ENCODE peak calls at places on chromosomes 7 and 10, in four cellular contexts. One of them, this sample, is unnamed.

GRCh38 chr7:26603631-26604030 is 260.8 kb downstream of the SKAP2 start:
- DNase-seq in Panc1: no peak
- DNase-seq in HepG2: no peak
- DNase-seq in K562: no peak
- DNase-seq in this sample: peak; percentile 81

GRCh38 chr10:44696496-44696895 is 214.6 kb upstream of the TMEM72 start:
- DNase-seq in Panc1: no peak
- DNase-seq in HepG2: no peak
- DNase-seq in K562: no peak
- DNase-seq in this sample: no peak

GRCh38 chr10:25130911-25131310 is 43.9 kb upstream of the GPR158 start:
- DNase-seq in Panc1: no peak
- DNase-seq in HepG2: no peak
- DNase-seq in K562: no peak
- DNase-seq in this sample: no peak

GRCh38 chr7:148697950-148698396 is 730 bp upstream of the CUL1 start:
- DNase-seq in Panc1: no peak
- DNase-seq in HepG2: no peak
- DNase-seq in K562: no peak
- DNase-seq in this sample: no peak

GRCh38 chr7:74027683-74028320 is at the start of gene ELN:
- DNase-seq in Panc1: no peak
- DNase-seq in HepG2: no peak
- DNase-seq in K562: no peak
- DNase-seq in this sample: no peak

GRCh38 chr7:26319631-26320030 is 28.0 kb downstream of the SNX10 start:
- DNase-seq in Panc1: no peak
- DNase-seq in HepG2: no peak
- DNase-seq in K562: no peak
- DNase-seq in this sample: no peak

GRCh38 chr10:48610585-48611093 is 5.8 kb upstream of the ARHGAP22 start:
- DNase-seq in Panc1: no peak
- DNase-seq in HepG2: no peak
- DNase-seq in K562: no peak
- DNase-seq in this sample: no peak

GRCh38 chr10:102918817-102919236 is 733 bp downstream of the CNNM2 start:
- DNase-seq in Panc1: no peak
- DNase-seq in HepG2: peak; percentile 8
- DNase-seq in K562: peak; percentile 33
- DNase-seq in this sample: no peak

GRCh38 chr10:30774281-30774680 is 144.7 kb upstream of the LYZL2 start:
- DNase-seq in Panc1: no peak
- DNase-seq in HepG2: no peak
- DNase-seq in K562: no peak
- DNase-seq in this sample: no peak

GRCh38 chr10:33871557-33871956 is 537.1 kb upstream of the NRP1 start:
- DNase-seq in Panc1: no peak
- DNase-seq in HepG2: no peak
- DNase-seq in K562: no peak
- DNase-seq in this sample: no peak

GRCh38 chr10:33067481-33067880 is 109.5 kb upstream of the ITGB1 start:
- DNase-seq in Panc1: no peak
- DNase-seq in HepG2: no peak
- DNase-seq in K562: no peak
- DNase-seq in this sample: no peak

GRCh38 chr7:69568266-69568665 is 30.0 kb upstream of the AUTS2 start:
- DNase-seq in Panc1: no peak
- DNase-seq in HepG2: no peak
- DNase-seq in K562: no peak
- DNase-seq in this sample: no peak

GRCh38 chr7:111708072-111708471 is 145.8 kb upstream of the IMMP2L start:
- DNase-seq in Panc1: no peak
- DNase-seq in HepG2: no peak
- DNase-seq in K562: no peak
- DNase-seq in this sample: no peak

GRCh38 chr7:134500982-134501381 is 26.4 kb upstream of the AKR1B10 start:
- DNase-seq in Panc1: no peak
- DNase-seq in HepG2: no peak
- DNase-seq in K562: no peak
- DNase-seq in this sample: no peak

GRCh38 chr7:114081606-114082425 is 163.0 kb upstream of the PPP1R3A start:
- DNase-seq in Panc1: peak; percentile 59
- DNase-seq in HepG2: peak; percentile 16
- DNase-seq in K562: no peak
- DNase-seq in this sample: peak; percentile 56

GRCh38 chr7:36036590-36036989 is 116.5 kb upstream of the EEPD1 start:
- DNase-seq in Panc1: no peak
- DNase-seq in HepG2: no peak
- DNase-seq in K562: no peak
- DNase-seq in this sample: no peak

GRCh38 chr7:92916751-92917369 is 80.5 kb upstream of the CDK6 start:
- DNase-seq in Panc1: no peak
- DNase-seq in HepG2: peak; percentile 27
- DNase-seq in K562: no peak
- DNase-seq in this sample: peak; percentile 32

GRCh38 chr7:139635521-139636240 is 112.2 kb downstream of the CLEC2L start:
- DNase-seq in Panc1: no peak
- DNase-seq in HepG2: no peak
- DNase-seq in K562: no peak
- DNase-seq in this sample: no peak

GRCh38 chr10:15236340-15236739 is 67.8 kb upstream of the NMT2 start:
- DNase-seq in Panc1: no peak
- DNase-seq in HepG2: no peak
- DNase-seq in K562: no peak
- DNase-seq in this sample: no peak

GRCh38 chr10:123552760-123553554 is 113.2 kb upstream of the GPR26 start:
- DNase-seq in Panc1: no peak
- DNase-seq in HepG2: no peak
- DNase-seq in K562: peak; percentile 43
- DNase-seq in this sample: no peak

GRCh38 chr7:99729501-99730261 is 5.3 kb downstream of the CYP3A7 start:
- DNase-seq in Panc1: no peak
- DNase-seq in HepG2: peak; percentile 94
- DNase-seq in K562: no peak
- DNase-seq in this sample: no peak

GRCh38 chr7:98168181-98168903 is 42.9 kb upstream of the BHLHA15 start:
- DNase-seq in Panc1: peak; percentile 61
- DNase-seq in HepG2: peak; percentile 66
- DNase-seq in K562: peak; percentile 82
- DNase-seq in this sample: peak; percentile 67

GRCh38 chr10:130021373-130021950 is 57.4 kb upstream of the EBF3 start:
- DNase-seq in Panc1: no peak
- DNase-seq in HepG2: no peak
- DNase-seq in K562: no peak
- DNase-seq in this sample: no peak

GRCh38 chr7:17307033-17307432 is 8.6 kb downstream of the AHR start:
- DNase-seq in Panc1: no peak
- DNase-seq in HepG2: peak; percentile 49
- DNase-seq in K562: no peak
- DNase-seq in this sample: no peak
- H3K4me3 ChIP-seq in Panc1: no peak overlapping the region
- H3K4me3 ChIP-seq in HepG2: no peak overlapping the region
- H3K4me3 ChIP-seq in K562: no peak overlapping the region
- H3K4me3 ChIP-seq in this sample: no peak overlapping the region

GRCh38 chr10:78205457-78205856 is 171.8 kb downstream of the RPS24 start:
- DNase-seq in Panc1: no peak
- DNase-seq in HepG2: no peak
- DNase-seq in K562: no peak
- DNase-seq in this sample: no peak
- TF ChIP-seq TCF7L2 in Panc1: no peak
- TF ChIP-seq TCF7L2 in HepG2: no peak
- TF ChIP-seq TCF7L2 in K562: no peak
- TF ChIP-seq TCF7L2 in this sample: no peak

GRCh38 chr10:21372651-21373410 is 152.7 kb downstream of the SKIDA1 start:
- DNase-seq in Panc1: no peak
- DNase-seq in HepG2: no peak
- DNase-seq in K562: no peak
- DNase-seq in this sample: peak; percentile 59
- H3K4me3 ChIP-seq in Panc1: peak overlapping the region; percentile 18
- H3K4me3 ChIP-seq in HepG2: no peak overlapping the region
- H3K4me3 ChIP-seq in K562: no peak overlapping the region
- H3K4me3 ChIP-seq in this sample: peak overlapping the region; percentile 6

GRCh38 chr10:74927701-74928100 is 101.3 kb downstream of the KAT6B start:
- DNase-seq in Panc1: no peak
- DNase-seq in HepG2: no peak
- DNase-seq in K562: no peak
- DNase-seq in this sample: no peak
- TF ChIP-seq TCF7L2 in Panc1: no peak
- TF ChIP-seq TCF7L2 in HepG2: no peak
- TF ChIP-seq TCF7L2 in K562: no peak
- TF ChIP-seq TCF7L2 in this sample: no peak

DNA sequence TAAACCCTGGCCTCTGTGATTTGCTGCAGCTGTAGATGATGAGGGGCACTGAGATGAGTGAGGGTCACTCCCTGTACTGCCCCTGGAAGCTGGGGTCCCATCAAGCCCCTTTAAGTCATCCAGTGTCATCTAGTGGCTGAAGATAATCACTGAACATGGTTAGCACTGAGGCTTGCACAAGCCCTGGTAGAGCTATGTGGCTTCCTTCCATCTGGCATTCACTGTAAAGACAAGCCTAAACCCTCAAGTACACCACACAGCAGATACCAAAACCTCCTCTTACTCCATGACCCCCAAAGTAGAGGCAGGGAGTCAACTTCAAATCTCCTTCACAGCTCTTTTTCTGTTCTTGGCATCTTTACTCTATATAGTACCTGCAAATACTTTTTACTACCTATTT is 72.7 kb upstream of the MRLN start:
- DNase-seq in Panc1: no peak
- DNase-seq in HepG2: no peak
- DNase-seq in K562: no peak
- DNase-seq in this sample: no peak
- H3K4me3 ChIP-seq in Panc1: no peak overlapping the region
- H3K4me3 ChIP-seq in HepG2: no peak overlapping the region
- H3K4me3 ChIP-seq in K562: no peak overlapping the region
- H3K4me3 ChIP-seq in this sample: no peak overlapping the region

GRCh38 chr7:15686209-15686956 is at the start of gene MEOX2:
- DNase-seq in Panc1: no peak
- DNase-seq in HepG2: no peak
- DNase-seq in K562: no peak
- DNase-seq in this sample: no peak

GRCh38 chr7:15684834-15685233 is 1.6 kb downstream of the MEOX2 start:
- DNase-seq in Panc1: no peak
- DNase-seq in HepG2: no peak
- DNase-seq in K562: no peak
- DNase-seq in this sample: no peak

GRCh38 chr7:15686957-15687644 is 618 bp upstream of the MEOX2 start:
- DNase-seq in Panc1: no peak
- DNase-seq in HepG2: no peak
- DNase-seq in K562: no peak
- DNase-seq in this sample: no peak

GRCh38 chr7:15685358-15686181 is 913 bp downstream of the MEOX2 start:
- DNase-seq in Panc1: no peak
- DNase-seq in HepG2: no peak
- DNase-seq in K562: no peak
- DNase-seq in this sample: no peak

GRCh38 chr7:15687645-15688025 is 1.2 kb upstream of the MEOX2 start:
- DNase-seq in Panc1: no peak
- DNase-seq in HepG2: no peak
- DNase-seq in K562: no peak
- DNase-seq in this sample: no peak
- TF ChIP-seq TCF7L2 in Panc1: no peak
- TF ChIP-seq TCF7L2 in HepG2: no peak
- TF ChIP-seq TCF7L2 in K562: no peak
- TF ChIP-seq TCF7L2 in this sample: no peak

DNA sequence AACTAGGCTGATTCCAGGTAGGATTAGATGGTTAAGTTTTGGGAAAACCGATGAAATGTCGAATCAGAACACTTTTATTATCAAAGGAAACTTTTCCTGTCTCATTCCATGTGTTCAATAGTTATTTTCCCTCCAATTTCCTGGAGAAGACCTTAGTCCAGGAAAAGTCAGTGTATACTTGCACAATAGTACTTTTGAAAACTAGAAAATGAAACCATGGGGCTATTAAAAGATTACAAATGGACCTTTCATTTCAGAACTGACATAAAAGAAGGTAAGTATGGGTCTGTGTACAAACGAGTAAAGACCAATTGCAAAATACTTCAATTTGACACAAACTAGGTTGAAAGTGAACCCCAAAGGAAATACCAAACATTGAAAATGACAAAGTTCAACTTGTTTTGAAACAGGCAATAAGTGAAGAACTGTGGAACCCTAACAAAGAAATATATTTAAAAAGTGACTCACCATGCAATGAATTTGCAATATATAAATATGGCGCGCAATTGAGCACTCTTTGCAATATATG is 2.1 kb downstream of the AVPI1 start:
- DNase-seq in Panc1: no peak
- DNase-seq in HepG2: peak; percentile 92
- DNase-seq in K562: no peak
- DNase-seq in this sample: no peak
- H3K4me3 ChIP-seq in Panc1: no peak overlapping the region
- H3K4me3 ChIP-seq in HepG2: peak overlapping the region; percentile 95
- H3K4me3 ChIP-seq in K562: peak overlapping the region; percentile 56
- H3K4me3 ChIP-seq in this sample: peak overlapping the region; percentile 90

DNA sequence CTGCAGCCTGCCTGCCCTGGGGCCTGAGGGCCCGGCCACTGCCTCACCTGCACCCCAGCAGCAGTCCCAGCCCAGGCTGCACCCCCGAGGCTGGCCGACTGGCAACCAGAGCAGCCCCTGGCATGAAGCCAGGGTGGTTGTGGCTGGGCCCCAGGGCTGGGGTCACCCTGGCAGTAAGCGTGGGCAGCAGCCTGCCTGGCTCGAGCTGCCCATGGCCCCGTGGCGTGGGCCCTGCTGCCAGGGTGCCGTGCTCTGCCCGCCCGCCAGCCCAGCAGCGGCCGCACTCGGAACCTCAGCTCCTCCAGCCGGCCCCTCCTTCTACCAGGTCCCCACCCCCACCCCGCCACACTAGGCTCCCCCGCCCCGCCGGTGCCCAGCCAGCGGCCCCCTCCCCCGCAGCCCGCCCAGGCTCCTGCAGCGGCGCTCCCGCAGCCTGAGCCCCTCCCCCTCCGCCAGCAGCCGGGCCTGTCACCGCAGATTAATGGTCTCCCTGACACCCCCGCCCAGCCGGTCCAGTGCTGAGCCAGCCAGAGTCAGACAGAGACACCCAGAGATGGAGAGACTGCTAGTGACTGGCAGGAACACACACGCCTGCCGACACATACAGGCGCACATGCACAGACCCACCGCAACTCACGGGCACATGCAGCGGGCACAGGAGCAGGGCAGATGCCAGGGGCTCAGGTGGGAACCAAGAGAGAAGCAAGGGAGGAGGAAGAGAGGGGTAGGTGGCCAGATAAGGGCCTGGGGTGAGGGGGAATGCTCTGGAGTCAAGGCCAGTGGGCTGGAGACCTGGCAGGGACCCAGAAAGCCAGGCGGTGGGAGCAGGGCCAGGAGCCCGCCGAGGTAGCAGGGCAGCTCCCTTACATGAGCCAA is 22.4 kb downstream of the KCNH2 start:
- DNase-seq in Panc1: no peak
- DNase-seq in HepG2: no peak
- DNase-seq in K562: peak; percentile 99
- DNase-seq in this sample: no peak
- TF ChIP-seq TCF7L2 in Panc1: no peak
- TF ChIP-seq TCF7L2 in HepG2: no peak
- TF ChIP-seq TCF7L2 in K562: no peak
- TF ChIP-seq TCF7L2 in this sample: no peak